ENCODE peak calls at places on chromosomes 11 and 22, in six cellular contexts. N, M, X, D, B and Y are unnamed samples.

GRCh38 chr11:65833297-65834030 is at the start of gene SNX32:
- DNase-seq in D (peak; percentile 97), M (peak; percentile 96), B (peak; percentile 94), N (no peak), X (no peak), Y (peak; percentile 94)

GRCh38 chr11:94049351-94049750 is 28.2 kb downstream of the HEPHL1 start:
- DNase-seq in B (no peak), M (no peak), X (no peak), N (no peak), D (no peak), Y (no peak)

GRCh38 chr11:118672865-118673264 is 6.6 kb downstream of the TREH start:
- DNase-seq in D (no peak), N (peak; percentile 31), X (no peak), B (no peak), M (no peak), Y (no peak)

GRCh38 chr22:30892286-30892685 is 76.3 kb downstream of the MORC2 start:
- DNase-seq in X (no peak), M (no peak), N (no peak), B (no peak), D (no peak), Y (no peak)

GRCh38 chr11:9118277-9118676 is 26.9 kb upstream of the SCUBE2 start:
- DNase-seq in M (no peak), N (no peak), B (no peak), X (no peak), D (no peak), Y (no peak)

GRCh38 chr11:83862691-83863090 is 576.5 kb upstream of the CCDC90B start:
- DNase-seq in D (no peak), N (no peak), B (no peak), M (no peak), X (no peak), Y (no peak)

GRCh38 chr11:26442131-26442530 is 110.2 kb downstream of the ANO3 start:
- DNase-seq in N (peak; percentile 18), B (no peak), M (no peak), D (no peak), X (no peak), Y (no peak)

GRCh38 chr22:44181033-44181911 is 547 bp downstream of the PARVG start:
- DNase-seq in N (no peak), B (no peak), X (no peak), M (no peak), D (no peak), Y (peak; percentile 86)

GRCh38 chr11:3840870-3841425 is at the start of gene RHOG:
- DNase-seq in D (peak; percentile 93), X (no peak), B (peak; percentile 85), N (peak; percentile 87), M (peak; percentile 91), Y (peak; percentile 90)

GRCh38 chr11:30753504-30753903 is 167.4 kb upstream of the MPPED2 start:
- DNase-seq in N (no peak), B (no peak), D (no peak), X (no peak), M (no peak), Y (no peak)
- TF ChIP-seq EP300 in N (no peak), B (no peak), D (no peak), X (no peak), M (no peak), Y (no peak)

DNA sequence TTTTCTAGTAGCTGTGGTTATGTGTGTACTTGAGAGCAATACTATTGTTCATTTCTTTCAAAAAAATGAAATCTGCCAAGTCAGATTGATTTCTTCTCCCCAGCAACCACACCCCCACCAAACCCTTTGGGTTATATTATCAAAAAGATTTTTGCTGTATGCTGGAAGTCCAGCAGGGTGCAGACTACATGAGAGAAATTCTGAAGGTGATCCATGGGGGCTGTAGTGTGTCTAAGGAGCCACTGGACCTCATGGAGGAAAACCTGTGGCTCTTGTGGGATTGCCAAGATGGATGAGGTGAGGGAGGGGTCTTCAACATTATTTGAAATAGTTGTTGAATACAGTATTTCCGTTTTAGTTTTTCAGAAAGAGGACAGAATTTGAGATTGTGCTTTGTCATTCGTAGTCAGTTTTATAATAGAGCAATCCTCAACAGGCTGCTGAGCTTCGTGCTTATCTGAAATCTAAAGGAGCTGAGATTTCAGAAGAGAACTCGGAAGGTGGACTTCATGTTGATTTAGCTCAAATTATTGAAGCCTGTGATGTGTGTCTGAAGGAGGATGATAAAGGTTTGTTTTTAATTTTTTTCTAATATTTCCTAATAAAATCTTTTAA is 3.1 kb downstream of the EIF3M start:
- DNase-seq in D (no peak), M (no peak), X (no peak), N (peak; percentile 66), B (no peak), Y (no peak)
- TF ChIP-seq EP300 in D (no peak), M (no peak), X (no peak), N (no peak), B (no peak), Y (no peak)

GRCh38 chr11:12066799-12067508 is 43.4 kb upstream of the MICAL2 start:
- DNase-seq in D (peak; percentile 87), B (no peak), X (no peak), M (peak; percentile 68), N (peak; percentile 93), Y (peak; percentile 84)

GRCh38 chr11:12069053-12069676 is 41.2 kb upstream of the MICAL2 start:
- DNase-seq in B (no peak), X (no peak), D (peak; percentile 56), N (no peak), M (peak; percentile 54), Y (no peak)

GRCh38 chr11:12064954-12065280 is 45.5 kb upstream of the MICAL2 start:
- DNase-seq in X (no peak), M (no peak), N (no peak), B (no peak), D (no peak), Y (no peak)

GRCh38 chr11:12064136-12064953 is 46.0 kb upstream of the MICAL2 start:
- DNase-seq in N (no peak), D (peak; percentile 2), X (no peak), M (no peak), B (no peak), Y (no peak)

DNA sequence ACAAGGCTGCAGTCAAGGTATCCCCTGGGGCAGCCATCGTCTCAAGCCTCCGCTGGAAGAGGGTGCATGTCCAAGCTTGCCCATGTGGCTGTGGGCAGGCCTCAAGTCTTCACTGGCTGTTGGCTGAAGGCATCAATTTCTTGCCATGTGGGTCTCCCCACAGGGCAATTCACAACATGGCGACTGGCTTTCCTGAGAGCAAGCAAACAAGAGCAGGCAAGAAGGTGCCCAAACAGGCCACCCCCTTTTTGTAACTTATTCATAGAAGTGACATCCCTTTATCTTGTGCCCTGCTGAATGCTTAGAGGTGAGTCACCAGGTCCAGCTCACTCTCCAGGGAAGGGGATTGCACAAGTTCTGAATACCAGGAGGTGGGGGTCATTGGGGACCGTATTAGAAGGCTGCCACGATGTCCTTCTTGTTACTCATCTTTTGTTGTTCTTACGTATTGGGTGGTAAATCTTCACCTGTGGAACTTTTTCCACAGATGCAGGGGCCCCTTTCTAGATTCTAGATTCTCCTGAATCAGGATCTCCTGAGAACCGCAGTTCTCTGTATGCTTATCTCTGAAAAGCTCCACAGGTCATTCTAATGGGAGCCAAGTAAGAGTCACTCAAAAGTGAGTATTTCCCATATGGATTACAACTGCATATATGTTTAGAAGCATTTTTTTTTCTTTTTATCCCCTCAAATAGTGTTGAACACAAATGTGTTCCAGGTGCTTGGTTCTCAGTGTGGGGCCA is 44.2 kb upstream of the MICAL2 start:
- DNase-seq in B (no peak), M (peak; percentile 70), D (peak; percentile 72), N (peak; percentile 98), X (no peak), Y (no peak)
- TF ChIP-seq EP300 in B (no peak), M (no peak), D (no peak), N (peak; percentile 94), X (no peak), Y (no peak)

DNA sequence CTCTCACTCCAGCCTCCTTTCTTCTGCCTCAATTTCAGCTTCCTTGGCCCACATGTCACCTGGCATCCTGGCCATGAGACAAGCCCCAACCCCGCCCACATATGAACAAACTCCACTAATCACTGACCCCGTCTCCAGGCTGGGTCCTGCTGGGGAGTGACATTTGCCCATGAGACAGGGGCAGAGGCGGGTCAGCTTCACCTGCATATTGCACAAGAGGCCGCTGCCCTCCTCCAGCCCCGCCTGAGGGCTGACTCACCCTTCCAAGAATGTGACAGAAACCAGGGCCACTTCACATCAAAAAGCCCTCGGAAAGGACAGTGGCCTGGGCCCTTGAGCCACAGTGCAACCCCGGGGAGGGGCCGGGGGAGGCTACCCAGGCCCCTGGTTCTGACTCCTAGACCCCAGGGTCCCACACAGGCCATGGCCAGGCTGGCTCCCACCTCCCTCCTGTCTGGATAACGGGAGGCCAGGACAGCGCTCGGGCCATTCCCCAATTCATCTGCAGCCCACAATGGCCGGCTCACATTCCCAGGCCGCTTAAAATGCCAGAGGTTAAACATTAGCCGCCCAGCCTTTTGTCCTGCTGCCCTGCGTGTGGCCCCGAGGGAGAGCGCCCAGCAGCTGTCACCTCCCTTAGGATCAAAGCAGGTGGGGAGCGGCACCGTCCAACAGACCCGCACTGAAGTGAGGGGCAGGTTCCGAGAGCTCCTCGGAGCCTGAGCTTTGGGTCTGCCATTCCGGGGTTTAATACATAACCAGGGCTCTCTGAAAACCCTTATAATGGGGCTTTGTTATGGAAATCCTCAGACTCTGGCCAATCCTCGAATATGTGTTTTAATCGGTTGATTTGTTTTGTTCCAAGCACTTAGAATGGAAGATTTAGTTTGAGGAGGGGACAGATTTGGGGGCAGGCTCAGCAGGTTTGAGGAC is 42.3 kb downstream of the TRMU start:
- DNase-seq in N (peak; percentile 89), B (no peak), M (no peak), X (peak; percentile 27), D (no peak), Y (no peak)
- TF ChIP-seq EP300 in N (peak; percentile 69), B (no peak), M (no peak), X (no peak), D (no peak), Y (peak; percentile 84)

DNA sequence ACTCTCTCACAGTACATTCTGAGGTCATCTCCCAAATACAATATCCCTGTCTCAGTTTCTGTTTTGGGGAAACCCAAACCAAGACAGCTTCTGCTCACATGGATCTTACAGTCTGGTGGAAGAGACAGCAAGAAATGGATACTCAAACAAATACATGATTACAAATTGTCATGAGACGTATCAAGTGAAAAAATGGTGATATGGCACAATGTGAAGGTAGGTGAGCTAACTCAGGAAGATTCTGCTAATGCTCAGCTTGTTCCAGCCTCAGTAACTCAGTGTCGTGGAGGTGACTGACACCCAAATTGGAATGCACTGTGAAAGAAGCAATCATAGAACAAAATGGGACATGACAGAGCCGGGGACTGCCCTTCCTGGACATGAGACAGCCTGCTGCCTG is 68.3 kb downstream of the CHST1 start:
- DNase-seq in M (no peak), B (no peak), X (no peak), D (no peak), N (no peak), Y (no peak)
- TF ChIP-seq EP300 in M (no peak), B (no peak), X (no peak), D (no peak), N (no peak), Y (no peak)

GRCh38 chr11:115676206-115676605 is 172.0 kb upstream of the CADM1 start:
- DNase-seq in N (no peak), X (no peak), B (no peak), M (no peak), D (peak; percentile 20), Y (no peak)
- TF ChIP-seq EP300 in N (no peak), X (no peak), B (no peak), M (no peak), D (no peak), Y (no peak)